ENCODE peak calls at places on chromosome 22, in six cellular contexts. One of them, this sample, is unnamed.
A peak's percentile ranks its signal among the peaks of the same experiment; 100 is the strongest.

GRCh38 chr22:29716814-29717213 is 3.0 kb upstream of the CABP7 start:
- DNase-seq in WTC11: peak; percentile 89
- DNase-seq in RCC 7860: no peak
- DNase-seq in NCI-H2171: no peak
- DNase-seq in stimulated activated CD4-positive, alpha-beta T cell treated with anti-CD3 and anti-CD28 coated beads, Interleukin-12 subunit alpha, Interleukin-12 subunit beta, amount 100 ng/mL, for 48 hours: no peak
- DNase-seq in NCI-H1417: no peak
- DNase-seq in this sample: peak; percentile 72

GRCh38 chr22:17472886-17473285 is 90.4 kb upstream of the SLC25A18 start:
- DNase-seq in stimulated activated CD4-positive, alpha-beta T cell treated with anti-CD3 and anti-CD28 coated beads, Interleukin-12 subunit alpha, Interleukin-12 subunit beta, amount 100 ng/mL, for 48 hours: no peak
- DNase-seq in RCC 7860: no peak
- DNase-seq in NCI-H2171: no peak
- DNase-seq in WTC11: no peak
- DNase-seq in NCI-H1417: no peak
- DNase-seq in this sample: no peak

GRCh38 chr22:19477321-19478085 is 1.5 kb downstream of the UFD1 start:
- DNase-seq in RCC 7860: no peak
- DNase-seq in NCI-H2171: no peak
- DNase-seq in NCI-H1417: peak; percentile 29
- DNase-seq in WTC11: no peak
- DNase-seq in stimulated activated CD4-positive, alpha-beta T cell treated with anti-CD3 and anti-CD28 coated beads, Interleukin-12 subunit alpha, Interleukin-12 subunit beta, amount 100 ng/mL, for 48 hours: no peak
- DNase-seq in this sample: peak; percentile 15

GRCh38 chr22:28977481-28977971 is 84.1 kb downstream of the C22orf31 start:
- DNase-seq in NCI-H2171: no peak
- DNase-seq in WTC11: no peak
- DNase-seq in RCC 7860: peak; percentile 36
- DNase-seq in NCI-H1417: no peak
- DNase-seq in stimulated activated CD4-positive, alpha-beta T cell treated with anti-CD3 and anti-CD28 coated beads, Interleukin-12 subunit alpha, Interleukin-12 subunit beta, amount 100 ng/mL, for 48 hours: no peak
- DNase-seq in this sample: peak; percentile 44

GRCh38 chr22:40928657-40929056 is 22.5 kb upstream of the RBX1 start:
- DNase-seq in WTC11: no peak
- DNase-seq in NCI-H1417: no peak
- DNase-seq in RCC 7860: no peak
- DNase-seq in NCI-H2171: no peak
- DNase-seq in stimulated activated CD4-positive, alpha-beta T cell treated with anti-CD3 and anti-CD28 coated beads, Interleukin-12 subunit alpha, Interleukin-12 subunit beta, amount 100 ng/mL, for 48 hours: no peak
- DNase-seq in this sample: no peak

GRCh38 chr22:22786301-22787115 is 101.1 kb upstream of the IGLL5 start:
- DNase-seq in stimulated activated CD4-positive, alpha-beta T cell treated with anti-CD3 and anti-CD28 coated beads, Interleukin-12 subunit alpha, Interleukin-12 subunit beta, amount 100 ng/mL, for 48 hours: no peak
- DNase-seq in NCI-H1417: peak; percentile 89
- DNase-seq in WTC11: no peak
- DNase-seq in NCI-H2171: no peak
- DNase-seq in RCC 7860: no peak
- DNase-seq in this sample: no peak

GRCh38 chr22:47854226-47854625 is 1091.8 kb downstream of the TBC1D22A start:
- DNase-seq in RCC 7860: no peak
- DNase-seq in NCI-H2171: no peak
- DNase-seq in WTC11: no peak
- DNase-seq in NCI-H1417: no peak
- DNase-seq in stimulated activated CD4-positive, alpha-beta T cell treated with anti-CD3 and anti-CD28 coated beads, Interleukin-12 subunit alpha, Interleukin-12 subunit beta, amount 100 ng/mL, for 48 hours: no peak
- DNase-seq in this sample: no peak

GRCh38 chr22:31947296-31947695 is 3.0 kb downstream of the YWHAH start:
- DNase-seq in stimulated activated CD4-positive, alpha-beta T cell treated with anti-CD3 and anti-CD28 coated beads, Interleukin-12 subunit alpha, Interleukin-12 subunit beta, amount 100 ng/mL, for 48 hours: no peak
- DNase-seq in NCI-H2171: no peak
- DNase-seq in RCC 7860: no peak
- DNase-seq in NCI-H1417: peak; percentile 58
- DNase-seq in WTC11: no peak
- DNase-seq in this sample: peak; percentile 27

GRCh38 chr22:19520566-19521305 is 3.5 kb downstream of the CLDN5 start:
- DNase-seq in stimulated activated CD4-positive, alpha-beta T cell treated with anti-CD3 and anti-CD28 coated beads, Interleukin-12 subunit alpha, Interleukin-12 subunit beta, amount 100 ng/mL, for 48 hours: no peak
- DNase-seq in WTC11: no peak
- DNase-seq in NCI-H1417: no peak
- DNase-seq in NCI-H2171: no peak
- DNase-seq in RCC 7860: no peak
- DNase-seq in this sample: no peak

GRCh38 chr22:48546653-48547424 is 1280.8 kb downstream of the BRD1 start:
- DNase-seq in RCC 7860: no peak
- DNase-seq in NCI-H2171: no peak
- DNase-seq in WTC11: no peak
- DNase-seq in NCI-H1417: no peak
- DNase-seq in stimulated activated CD4-positive, alpha-beta T cell treated with anti-CD3 and anti-CD28 coated beads, Interleukin-12 subunit alpha, Interleukin-12 subunit beta, amount 100 ng/mL, for 48 hours: no peak
- DNase-seq in this sample: no peak

GRCh38 chr22:30857103-30857502 is 111.5 kb downstream of the MORC2 start:
- DNase-seq in NCI-H2171: no peak
- DNase-seq in WTC11: no peak
- DNase-seq in RCC 7860: no peak
- DNase-seq in stimulated activated CD4-positive, alpha-beta T cell treated with anti-CD3 and anti-CD28 coated beads, Interleukin-12 subunit alpha, Interleukin-12 subunit beta, amount 100 ng/mL, for 48 hours: no peak
- DNase-seq in NCI-H1417: no peak
- DNase-seq in this sample: no peak

GRCh38 chr22:31532060-31532459 is 35.7 kb downstream of the SFI1 start:
- DNase-seq in NCI-H1417: no peak
- DNase-seq in WTC11: no peak
- DNase-seq in RCC 7860: no peak
- DNase-seq in stimulated activated CD4-positive, alpha-beta T cell treated with anti-CD3 and anti-CD28 coated beads, Interleukin-12 subunit alpha, Interleukin-12 subunit beta, amount 100 ng/mL, for 48 hours: no peak
- DNase-seq in NCI-H2171: no peak
- DNase-seq in this sample: peak; percentile 27

GRCh38 chr22:46758867-46759290 is 3.6 kb upstream of the TBC1D22A start:
- DNase-seq in RCC 7860: peak; percentile 44
- DNase-seq in NCI-H1417: peak; percentile 48
- DNase-seq in stimulated activated CD4-positive, alpha-beta T cell treated with anti-CD3 and anti-CD28 coated beads, Interleukin-12 subunit alpha, Interleukin-12 subunit beta, amount 100 ng/mL, for 48 hours: peak; percentile 56
- DNase-seq in NCI-H2171: no peak
- DNase-seq in WTC11: peak; percentile 70
- DNase-seq in this sample: peak; percentile 51

GRCh38 chr22:47316020-47316419 is 553.6 kb downstream of the TBC1D22A start:
- DNase-seq in NCI-H1417: peak; percentile 45
- DNase-seq in WTC11: no peak
- DNase-seq in NCI-H2171: no peak
- DNase-seq in stimulated activated CD4-positive, alpha-beta T cell treated with anti-CD3 and anti-CD28 coated beads, Interleukin-12 subunit alpha, Interleukin-12 subunit beta, amount 100 ng/mL, for 48 hours: no peak
- DNase-seq in RCC 7860: no peak
- DNase-seq in this sample: no peak

GRCh38 chr22:40276877-40277823 is 69.2 kb upstream of the ADSL start:
- DNase-seq in NCI-H1417: no peak
- DNase-seq in RCC 7860: no peak
- DNase-seq in stimulated activated CD4-positive, alpha-beta T cell treated with anti-CD3 and anti-CD28 coated beads, Interleukin-12 subunit alpha, Interleukin-12 subunit beta, amount 100 ng/mL, for 48 hours: no peak
- DNase-seq in NCI-H2171: no peak
- DNase-seq in WTC11: no peak
- DNase-seq in this sample: peak; percentile 18

GRCh38 chr22:22442928-22443709 is 65.4 kb downstream of the ZNF280B start:
- DNase-seq in WTC11: no peak
- DNase-seq in RCC 7860: no peak
- DNase-seq in stimulated activated CD4-positive, alpha-beta T cell treated with anti-CD3 and anti-CD28 coated beads, Interleukin-12 subunit alpha, Interleukin-12 subunit beta, amount 100 ng/mL, for 48 hours: no peak
- DNase-seq in NCI-H1417: no peak
- DNase-seq in NCI-H2171: no peak
- DNase-seq in this sample: no peak

GRCh38 chr22:33335611-33336279 is 277.6 kb upstream of the SYN3 start:
- DNase-seq in stimulated activated CD4-positive, alpha-beta T cell treated with anti-CD3 and anti-CD28 coated beads, Interleukin-12 subunit alpha, Interleukin-12 subunit beta, amount 100 ng/mL, for 48 hours: no peak
- DNase-seq in RCC 7860: peak; percentile 38
- DNase-seq in NCI-H1417: no peak
- DNase-seq in NCI-H2171: no peak
- DNase-seq in WTC11: no peak
- DNase-seq in this sample: no peak

GRCh38 chr22:40862537-40862936 is 624 bp upstream of the DNAJB7 start:
- DNase-seq in NCI-H2171: no peak
- DNase-seq in stimulated activated CD4-positive, alpha-beta T cell treated with anti-CD3 and anti-CD28 coated beads, Interleukin-12 subunit alpha, Interleukin-12 subunit beta, amount 100 ng/mL, for 48 hours: no peak
- DNase-seq in NCI-H1417: no peak
- DNase-seq in RCC 7860: no peak
- DNase-seq in WTC11: no peak
- DNase-seq in this sample: no peak